ENCODE peak calls at places on chromosomes 5 and 9, in eight cellular contexts. E, Q, G, T, H, B, J and A are unnamed samples.

GRCh38 chr5:135139397-135140134 is 105.5 kb upstream of the PITX1 start:
- DNase-seq in J (peak), T (no peak), H (no peak), Q (no peak), B (no peak), E (no peak), G (peak), A (no peak)

GRCh38 chr5:91118802-91119201 is 264.3 kb downstream of the ARRDC3 start:
- DNase-seq in B (no peak), E (no peak), G (no peak), Q (no peak), J (no peak), H (no peak), T (no peak), A (no peak)

GRCh38 chr5:19179561-19179960 is 808.4 kb downstream of the CDH18 start:
- DNase-seq in E (no peak), B (no peak), T (no peak), Q (no peak), J (no peak), H (no peak), G (no peak), A (no peak)

GRCh38 chr9:115694014-115694413 is 459.6 kb upstream of the PAPPA start:
- DNase-seq in G (no peak), T (peak), B (no peak), Q (no peak), J (peak), H (no peak), E (no peak), A (no peak)

GRCh38 chr9:106860731-106861584 is 2.0 kb upstream of the ZNF462 start:
- DNase-seq in Q (no peak), G (peak), J (peak), T (peak), E (no peak), H (no peak), B (no peak), A (no peak)

GRCh38 chr5:142900926-142901325 is 130.7 kb downstream of the ARHGAP26 start:
- DNase-seq in T (no peak), Q (no peak), H (no peak), E (no peak), J (peak), G (no peak), B (no peak), A (no peak)

GRCh38 chr5:178580556-178580955 is 9.6 kb downstream of the COL23A1 start:
- DNase-seq in B (no peak), T (no peak), G (peak), E (no peak), H (no peak), J (no peak), Q (no peak), A (no peak)

GRCh38 chr5:66595877-66596790 is at the start of gene MAST4:
- DNase-seq in J (peak), T (peak), H (peak), G (peak), Q (peak), B (peak), E (peak), A (peak)

GRCh38 chr5:122073023-122073422 is 5.0 kb downstream of the LOX start:
- DNase-seq in E (no peak), H (no peak), B (no peak), G (no peak), Q (no peak), T (no peak), J (no peak), A (no peak)

GRCh38 chr9:94100152-94100879 is 16.1 kb downstream of the PTPDC1 start:
- DNase-seq in B (no peak), H (no peak), J (no peak), G (no peak), E (no peak), T (no peak), Q (no peak), A (no peak)

GRCh38 chr5:7754997-7755596 is 95.8 kb downstream of the CFAP90 start:
- DNase-seq in T (peak), H (peak), J (peak), Q (peak), B (no peak), E (peak), G (no peak), A (no peak)

GRCh38 chr5:61431923-61432620 is 100.0 kb downstream of the ZSWIM6 start:
- DNase-seq in T (no peak), G (no peak), J (no peak), B (no peak), E (no peak), H (no peak), Q (no peak), A (no peak)

GRCh38 chr9:128548876-128549275 is 3.5 kb upstream of the SPTAN1 start:
- DNase-seq in T (no peak), E (no peak), G (no peak), H (no peak), B (no peak), Q (no peak), J (no peak), A (no peak)

GRCh38 chr5:2997179-2997578 is 245.7 kb upstream of the IRX2 start:
- DNase-seq in G (no peak), J (no peak), E (no peak), Q (no peak), H (no peak), T (no peak), B (no peak), A (no peak)

GRCh38 chr5:141704782-141705297 is 22.8 kb upstream of the ARAP3 start:
- DNase-seq in H (no peak), G (no peak), E (no peak), T (no peak), B (no peak), Q (no peak), J (no peak), A (no peak)

GRCh38 chr5:44862808-44863207 is 54.1 kb downstream of the MRPS30 start:
- DNase-seq in Q (no peak), J (peak), G (no peak), H (no peak), B (no peak), E (no peak), T (no peak), A (no peak)

GRCh38 chr5:31553863-31554262 is 21.8 kb downstream of the C5orf22 start:
- DNase-seq in J (peak), E (no peak), B (no peak), H (no peak), G (no peak), Q (no peak), T (no peak), A (no peak)

GRCh38 chr5:31573494-31573893 is 41.4 kb downstream of the C5orf22 start:
- DNase-seq in G (no peak), Q (no peak), H (no peak), B (no peak), J (no peak), E (no peak), T (no peak), A (no peak)

GRCh38 chr5:179905144-179905526 is 2.6 kb downstream of the TBC1D9B start:
- DNase-seq in B (no peak), E (no peak), J (no peak), G (no peak), T (no peak), H (no peak), Q (no peak), A (no peak)

GRCh38 chr9:79257215-79257614 is 314.6 kb upstream of the TLE4 start:
- DNase-seq in Q (no peak), J (no peak), H (peak), G (no peak), E (peak), B (no peak), T (peak), A (no peak)

DNA sequence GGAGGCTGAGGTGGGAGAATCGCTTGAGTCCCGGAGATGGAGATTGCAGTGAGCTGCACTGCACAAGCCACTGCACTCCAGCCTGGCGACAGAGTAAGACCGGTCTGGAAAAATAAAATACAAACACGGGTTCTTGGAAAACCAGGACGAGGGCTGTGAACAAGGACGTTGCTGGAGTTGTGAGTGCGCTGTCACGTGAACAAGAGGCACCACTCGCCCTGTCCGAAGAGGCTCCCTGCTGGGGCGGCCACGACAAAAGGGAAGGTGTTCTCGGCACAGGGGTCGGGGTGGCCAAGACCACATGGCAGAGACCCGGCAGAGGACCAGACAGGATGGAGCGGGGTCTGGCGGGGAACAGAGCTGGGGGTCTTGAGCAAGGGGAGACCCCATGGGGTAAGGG is 30.6 kb upstream of the UBAC1 start:
- DNase-seq in J (no peak), T (no peak), H (no peak), Q (no peak), B (no peak), G (no peak), E (no peak), A (no peak)
- TF ChIP-seq CTCF in J (no peak), T (no peak), H (no peak), Q (no peak), B (no peak), G (no peak), E (no peak), A (no peak)

GRCh38 chr5:173866249-173867172 is 21.6 kb upstream of the CPEB4 start:
- DNase-seq in Q (no peak), B (no peak), H (peak), E (peak), T (no peak), G (no peak), J (no peak), A (peak)
- TF ChIP-seq CTCF in Q (no peak), B (no peak), H (no peak), E (no peak), T (no peak), G (no peak), J (no peak), A (no peak)

GRCh38 chr5:145791866-145792265 is 43.3 kb downstream of the PRELID2 start:
- DNase-seq in G (no peak), T (no peak), J (no peak), E (no peak), Q (no peak), H (no peak), B (no peak), A (no peak)
- TF ChIP-seq CTCF in G (no peak), T (no peak), J (no peak), E (no peak), Q (no peak), H (no peak), B (no peak), A (no peak)

DNA sequence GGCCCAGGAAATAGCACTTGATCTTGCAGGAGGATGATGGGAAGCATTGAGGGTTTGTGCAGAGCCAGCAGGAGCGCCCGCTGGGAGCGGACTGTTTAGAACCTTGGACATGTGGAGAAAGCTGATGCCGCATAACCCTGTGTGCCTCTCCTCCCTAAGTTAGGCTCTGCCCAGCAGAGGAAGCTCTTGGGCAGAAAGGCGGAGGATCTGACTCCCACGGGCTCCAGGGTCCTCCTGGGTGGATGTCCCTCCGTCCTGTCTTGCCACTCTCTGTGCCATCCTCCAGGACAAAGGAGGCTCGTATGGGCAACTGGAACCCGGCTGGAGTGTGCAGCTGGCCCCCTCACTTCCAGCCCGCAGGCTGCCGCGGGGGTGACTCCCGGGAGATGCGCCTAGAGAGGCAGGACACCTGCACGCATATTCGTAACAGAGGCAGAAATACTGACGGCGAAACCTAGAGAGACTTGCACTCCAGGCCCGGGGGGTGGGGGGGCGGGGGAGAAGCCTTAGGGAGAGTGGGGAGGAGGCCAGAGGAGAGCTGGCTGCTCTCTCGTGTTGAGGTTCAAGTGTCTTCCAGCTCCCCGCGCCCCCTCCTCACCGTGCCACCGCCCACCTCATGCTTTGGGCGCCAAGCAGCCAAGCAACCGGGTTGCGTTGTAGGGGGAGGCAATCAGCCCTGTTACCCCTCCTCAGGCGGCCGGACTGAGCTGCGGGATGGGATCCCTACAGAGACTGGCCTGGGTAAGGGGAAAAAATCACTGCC is 5.4 kb upstream of the FOXE1 start:
- DNase-seq in Q (no peak), B (no peak), G (no peak), H (no peak), E (no peak), J (no peak), T (no peak), A (no peak)
- TF ChIP-seq CTCF in Q (no peak), B (no peak), G (no peak), H (no peak), E (no peak), J (no peak), T (no peak), A (no peak)

GRCh38 chr5:138611295-138612220 is 36.4 kb upstream of the HSPA9 start:
- DNase-seq in H (peak), G (no peak), Q (peak), T (peak), B (no peak), J (peak), E (no peak), A (no peak)
- TF ChIP-seq CTCF in H (peak), G (no peak), Q (no peak), T (no peak), B (no peak), J (no peak), E (no peak), A (no peak)

DNA sequence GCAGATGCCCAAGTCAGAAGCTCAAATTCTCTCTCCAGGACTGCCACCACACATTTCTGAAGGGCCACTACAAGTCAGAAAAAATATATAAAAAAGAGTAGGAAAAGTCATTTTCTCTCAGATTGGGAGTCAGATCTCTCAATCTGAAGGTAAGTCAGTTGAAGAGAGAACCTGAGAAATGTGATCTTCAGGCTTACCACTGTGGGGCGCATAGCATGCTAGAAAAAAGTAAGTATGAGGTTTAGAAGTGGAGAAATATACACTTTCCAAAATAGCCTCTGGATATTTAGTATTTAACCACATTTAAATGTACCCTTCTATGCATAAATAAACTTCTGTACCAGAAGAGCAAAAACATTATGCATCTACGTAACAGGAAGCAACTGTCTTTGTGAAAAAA is 800.7 kb upstream of the CTNND2 start:
- DNase-seq in T (no peak), G (no peak), E (no peak), B (no peak), H (no peak), J (no peak), Q (no peak), A (no peak)
- TF ChIP-seq CTCF in T (no peak), G (no peak), E (no peak), B (no peak), H (no peak), J (no peak), Q (no peak), A (no peak)

GRCh38 chr9:77175152-77175551 is 2.2 kb upstream of the VPS13A start:
- DNase-seq in T (no peak), G (no peak), H (no peak), Q (no peak), J (no peak), E (no peak), B (no peak), A (no peak)

GRCh38 chr9:77176106-77176505 is 1.2 kb upstream of the VPS13A start:
- DNase-seq in T (no peak), E (no peak), Q (no peak), J (no peak), G (no peak), B (no peak), H (no peak), A (no peak)

GRCh38 chr9:77176686-77177142 is 620 bp upstream of the VPS13A start:
- DNase-seq in E (no peak), B (no peak), H (no peak), J (no peak), Q (no peak), G (no peak), T (no peak), A (no peak)

GRCh38 chr9:77177894-77178794 is 810 bp downstream of the VPS13A start:
- DNase-seq in Q (peak), G (peak), B (peak), H (peak), T (peak), E (peak), J (peak), A (no peak)

GRCh38 chr9:77177143-77177893 is at the start of gene VPS13A:
- DNase-seq in T (peak), H (peak), G (peak), Q (peak), E (peak), J (peak), B (peak), A (peak)
- TF ChIP-seq CTCF in T (no peak), H (peak), G (no peak), Q (no peak), E (peak), J (no peak), B (no peak), A (no peak)

DNA sequence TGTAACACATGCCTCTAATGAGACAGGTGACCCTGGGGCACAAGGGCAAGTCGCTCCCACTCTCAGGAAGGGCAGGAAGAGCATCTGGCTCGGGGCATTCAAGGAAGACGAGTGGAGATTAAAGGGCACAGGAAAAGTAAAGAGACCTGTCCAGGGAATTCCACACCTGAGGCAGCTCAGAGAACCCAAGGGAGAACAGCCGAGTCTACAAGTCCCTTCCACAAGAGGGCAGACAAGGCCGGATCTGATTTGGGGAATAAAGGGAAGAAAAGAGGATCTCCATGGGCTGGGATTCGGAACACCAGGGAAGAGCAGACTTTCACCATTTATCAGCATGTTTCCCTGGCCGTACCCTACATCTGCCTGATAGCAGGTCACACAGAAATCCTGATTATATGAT is 28.1 kb downstream of the GPX3 start:
- DNase-seq in B (no peak), H (no peak), E (no peak), G (no peak), T (no peak), Q (no peak), J (peak), A (no peak)
- TF ChIP-seq CTCF in B (no peak), H (peak), E (no peak), G (no peak), T (no peak), Q (no peak), J (peak), A (no peak)